ENCODE peak calls at places on chromosomes 2 and 18, in eight cellular contexts. I is epithelial cell of proximal tubule, V is IMR-90, U is PC-9, T is WERI-Rb-1, E is prostate gland, D is hepatocyte, F is upper lobe of right lung. S is an unnamed sample.

GRCh38 chr2:236512902-236513433 is 56.7 kb upstream of the ACKR3 start:
- DNase-seq in D (peak), V (peak), U (peak), I (peak), E (peak), F (peak), T (peak), S (no peak)

GRCh38 chr18:57819671-57820460 is 16.8 kb upstream of the ATP8B1 start:
- DNase-seq in I (peak), V (peak), E (peak), U (peak), T (peak), D (peak), F (peak), S (peak)

GRCh38 chr2:2600466-2600865 is 269.4 kb upstream of the MYT1L start:
- DNase-seq in D (no peak), F (no peak), V (no peak), U (no peak), T (no peak), E (no peak), I (no peak), S (no peak)

GRCh38 chr2:48707466-48707865 is 48.1 kb downstream of the LHCGR start:
- DNase-seq in T (no peak), V (peak), F (peak), I (no peak), U (no peak), D (peak), E (no peak), S (no peak)

GRCh38 chr18:3720818-3721545 is 271.0 kb downstream of the TGIF1 start:
- DNase-seq in V (no peak), D (peak), I (no peak), F (no peak), U (no peak), T (peak), E (no peak), S (peak)

GRCh38 chr18:10332452-10332851 is 122.0 kb upstream of the APCDD1 start:
- DNase-seq in V (no peak), U (no peak), E (no peak), F (no peak), D (no peak), I (no peak), T (peak), S (no peak)

GRCh38 chr2:137437386-137437785 is 526.9 kb upstream of the HNMT start:
- DNase-seq in U (no peak), V (no peak), E (no peak), T (no peak), D (no peak), I (no peak), F (no peak), S (no peak)

GRCh38 chr2:181878448-181878847 is 13.1 kb upstream of the ITPRID2 start:
- DNase-seq in U (no peak), E (no peak), D (no peak), V (no peak), T (no peak), I (no peak), F (no peak), S (no peak)

GRCh38 chr2:218713922-218714321 is 3.3 kb downstream of the TTLL4 start:
- DNase-seq in E (no peak), V (no peak), D (no peak), T (no peak), U (no peak), I (no peak), F (no peak), S (no peak)

GRCh38 chr2:66729391-66729790 is 294.5 kb downstream of the MEIS1 start:
- DNase-seq in U (no peak), F (no peak), I (no peak), V (peak), D (no peak), T (no peak), E (no peak), S (no peak)

GRCh38 chr18:811192-812122 is 585 bp downstream of the YES1 start:
- DNase-seq in D (peak), V (peak), U (no peak), E (peak), T (no peak), I (no peak), F (peak), S (no peak)

GRCh38 chr18:808086-808485 is 4.0 kb downstream of the YES1 start:
- DNase-seq in I (no peak), V (peak), F (no peak), T (no peak), E (no peak), D (no peak), U (no peak), S (no peak)

GRCh38 chr18:808502-808901 is 3.5 kb downstream of the YES1 start:
- DNase-seq in D (no peak), V (no peak), T (no peak), E (no peak), U (no peak), I (no peak), F (no peak), S (no peak)

GRCh38 chr18:812123-812672 is at the start of gene YES1:
- DNase-seq in T (peak), U (peak), F (peak), D (peak), E (peak), V (peak), I (no peak), S (no peak)

DNA sequence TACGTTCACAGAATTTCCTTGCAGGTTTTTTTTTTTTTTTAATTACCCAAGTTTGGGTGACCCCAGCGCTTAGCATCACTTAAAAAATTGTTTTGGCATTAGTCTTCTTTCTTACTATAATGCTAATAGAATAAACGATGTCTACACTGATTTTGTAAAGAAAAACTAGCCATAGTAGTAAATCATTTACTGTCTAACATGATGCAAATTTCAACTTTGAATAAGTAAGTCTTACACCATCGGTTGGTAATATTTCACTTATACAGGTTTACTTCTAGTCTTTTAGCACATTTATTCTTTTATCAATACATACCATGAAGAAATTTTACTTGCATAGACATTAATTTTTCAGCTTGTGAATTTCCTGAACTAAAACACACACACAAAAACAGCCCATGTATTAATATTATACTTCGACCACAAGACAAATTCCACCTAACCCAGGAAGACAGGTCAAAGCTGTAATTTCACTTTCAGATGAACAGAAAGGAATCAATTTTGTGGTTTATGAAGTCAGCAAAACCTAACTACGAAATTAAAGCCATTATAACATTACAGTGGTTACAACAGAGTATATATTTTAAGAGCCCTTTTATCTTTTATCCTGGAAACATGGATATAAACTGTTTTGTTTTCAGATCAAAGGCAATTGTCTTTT is 1.9 kb downstream of the YES1 start:
- DNase-seq in F (no peak), V (no peak), D (no peak), E (no peak), I (no peak), T (no peak), U (no peak), S (no peak)
- H3K4me3 ChIP-seq in F (peak), V (no peak), D (peak), E (no peak), I (peak), T (no peak), U (peak), S (peak)

GRCh38 chr2:10412380-10412779 is 35.7 kb downstream of the ODC1 start:
- DNase-seq in F (no peak), U (peak), E (no peak), V (peak), D (no peak), T (peak), I (no peak), S (no peak)
- H3K4me3 ChIP-seq in F (no peak), U (no peak), E (no peak), V (no peak), D (no peak), T (no peak), I (no peak), S (no peak)

DNA sequence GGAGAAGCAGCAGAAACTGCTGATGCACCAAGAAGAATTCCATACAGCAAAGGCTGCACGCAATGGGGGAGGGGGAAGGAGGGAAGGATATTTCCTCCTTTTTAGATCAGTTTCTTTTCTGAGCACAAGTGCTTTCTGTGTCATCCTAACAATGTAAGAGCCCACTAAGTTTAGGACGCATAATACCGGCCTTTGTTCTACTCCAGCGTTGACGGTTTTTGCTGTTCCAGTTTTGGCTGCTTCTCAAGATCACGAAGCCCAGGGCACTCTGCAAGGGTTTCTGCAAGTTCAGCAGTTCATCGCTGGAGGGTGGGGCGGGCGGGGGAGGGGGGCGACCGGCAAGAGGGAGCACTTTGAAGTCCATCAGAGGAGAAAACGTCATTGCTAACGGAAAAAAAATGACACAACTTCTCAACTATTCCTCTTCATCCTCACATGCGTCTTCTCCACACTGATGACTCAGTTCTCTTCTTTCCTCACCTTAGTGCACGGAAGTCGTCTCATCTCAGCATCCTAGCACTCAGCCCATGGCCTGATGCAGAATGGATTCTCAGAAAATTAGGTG is 8.7 kb downstream of the FAM178B start:
- DNase-seq in V (peak), U (no peak), I (peak), E (no peak), F (no peak), T (no peak), D (peak), S (no peak)
- H3K4me3 ChIP-seq in V (peak), U (no peak), I (no peak), E (no peak), F (no peak), T (no peak), D (no peak), S (no peak)

GRCh38 chr18:11495441-11495840 is 114.0 kb upstream of the SLC35G4 start:
- DNase-seq in E (no peak), D (no peak), I (no peak), U (no peak), T (no peak), V (no peak), F (no peak), S (no peak)

GRCh38 chr18:11497585-11497984 is 111.8 kb upstream of the SLC35G4 start:
- DNase-seq in V (peak), F (no peak), I (no peak), U (no peak), T (no peak), E (no peak), D (no peak), S (no peak)

GRCh38 chr18:11496561-11497172 is 112.7 kb upstream of the SLC35G4 start:
- DNase-seq in U (no peak), F (no peak), T (no peak), D (no peak), E (no peak), I (no peak), V (no peak), S (no peak)

GRCh38 chr18:11489266-11489899 is 120.0 kb upstream of the SLC35G4 start:
- DNase-seq in F (no peak), T (no peak), D (no peak), V (no peak), E (no peak), I (no peak), U (no peak), S (no peak)

GRCh38 chr18:11494093-11494492 is 115.3 kb upstream of the SLC35G4 start:
- DNase-seq in V (peak), F (no peak), I (no peak), D (no peak), T (no peak), U (no peak), E (no peak), S (no peak)
- H3K4me3 ChIP-seq in V (no peak), F (no peak), I (no peak), D (no peak), T (no peak), U (no peak), E (no peak), S (no peak)

DNA sequence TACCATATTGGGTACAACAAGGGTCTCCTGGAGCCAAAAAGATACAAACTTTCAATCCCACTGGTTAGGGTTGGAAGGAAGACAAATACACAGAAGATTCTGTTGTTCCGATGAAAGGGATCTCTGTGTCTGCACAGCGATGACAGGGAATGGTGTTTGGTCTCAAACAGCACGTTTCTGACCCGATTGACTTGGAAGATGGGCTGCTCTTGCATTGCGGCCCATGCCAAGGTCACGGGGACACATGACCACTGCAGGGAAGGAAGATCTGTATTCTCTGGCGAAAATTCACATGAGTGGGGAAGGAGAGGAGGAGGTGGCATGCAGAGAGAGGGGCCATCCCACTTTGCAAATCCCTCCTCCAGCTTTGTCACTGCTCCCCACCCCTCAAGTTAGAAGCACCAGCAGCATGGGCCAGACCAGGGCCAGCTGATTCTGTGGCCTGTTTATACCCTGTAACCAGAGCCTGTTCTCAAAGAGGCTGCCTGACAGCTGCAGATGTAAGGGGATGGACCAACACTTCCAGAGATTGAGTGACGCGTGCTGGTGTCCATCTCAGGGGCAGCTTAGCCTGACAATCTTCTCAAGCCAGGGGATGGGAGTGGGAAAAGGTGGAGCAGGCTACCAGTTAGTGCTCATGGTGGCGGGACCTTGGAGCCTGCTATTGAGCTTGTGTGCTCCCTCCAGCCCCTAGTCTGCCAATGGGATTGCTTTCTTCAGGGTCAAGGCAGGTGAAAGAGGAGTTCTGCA is 57.2 kb downstream of the TNP1 start:
- DNase-seq in D (no peak), E (no peak), I (no peak), F (no peak), V (no peak), T (no peak), U (no peak), S (no peak)
- H3K4me3 ChIP-seq in D (no peak), E (no peak), I (no peak), F (no peak), V (no peak), T (no peak), U (no peak), S (no peak)

GRCh38 chr2:226452768-226453167 is 346.9 kb downstream of the IRS1 start:
- DNase-seq in T (no peak), V (no peak), E (no peak), D (no peak), F (no peak), I (no peak), U (no peak), S (no peak)
- H3K4me3 ChIP-seq in T (no peak), V (no peak), E (no peak), D (no peak), F (no peak), I (no peak), U (no peak), S (no peak)

GRCh38 chr18:79923896-79924585 is 27.4 kb downstream of the SLC66A2 start:
- DNase-seq in E (no peak), F (peak), V (no peak), I (no peak), D (no peak), T (peak), U (no peak), S (no peak)

GRCh38 chr18:79926306-79926705 is 25.1 kb downstream of the SLC66A2 start:
- DNase-seq in D (no peak), I (no peak), F (no peak), E (no peak), V (no peak), U (no peak), T (peak), S (no peak)

GRCh38 chr18:79926715-79927596 is 24.5 kb downstream of the SLC66A2 start:
- DNase-seq in V (no peak), U (no peak), F (peak), E (no peak), I (no peak), T (peak), D (no peak), S (no peak)

GRCh38 chr18:79925656-79925979 is 25.8 kb downstream of the SLC66A2 start:
- DNase-seq in V (no peak), I (no peak), F (no peak), D (no peak), E (no peak), T (peak), U (no peak), S (no peak)

GRCh38 chr18:79924814-79925655 is 26.4 kb downstream of the SLC66A2 start:
- DNase-seq in U (no peak), F (peak), E (no peak), D (no peak), I (no peak), V (no peak), T (peak), S (no peak)
- H3K4me3 ChIP-seq in U (no peak), F (no peak), E (no peak), D (no peak), I (no peak), V (no peak), T (peak), S (no peak)

DNA sequence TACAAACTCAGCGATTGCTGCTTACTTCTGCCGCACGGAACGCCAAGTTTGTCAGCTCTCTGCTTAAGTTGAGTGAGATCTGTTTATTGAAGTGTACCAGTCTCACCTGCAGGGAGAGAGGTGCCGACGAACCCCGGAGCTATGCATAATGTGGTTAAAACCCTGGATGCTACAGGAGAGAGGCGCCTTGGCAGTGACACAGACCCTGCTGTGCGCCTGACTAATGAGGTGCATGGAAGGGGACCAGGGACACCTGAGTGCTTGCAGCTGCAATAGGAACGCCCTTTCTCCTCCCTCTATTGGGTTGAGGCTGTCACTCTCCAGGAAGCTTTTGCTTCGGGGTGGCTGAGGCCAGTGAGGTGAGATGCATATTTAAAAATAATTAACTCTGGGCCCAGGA is 1.0 kb downstream of the SLC9A2 start:
- DNase-seq in U (peak), D (peak), E (peak), T (no peak), F (no peak), I (no peak), V (no peak), S (no peak)
- H3K4me3 ChIP-seq in U (peak), D (no peak), E (no peak), T (no peak), F (no peak), I (no peak), V (no peak), S (peak)